ENCODE peak calls at places on chromosome 2, in nine cellular contexts. J, D, G, F, Q, E, I, M and A are unnamed samples.

GRCh38 chr2:166106431-166107015 is 21.3 kb downstream of the SCN1A start:
- DNase-seq in J (peak), D (no peak), G (no peak), F (no peak), Q (no peak), E (no peak), I (no peak), M (no peak), A (peak)

GRCh38 chr2:23330214-23330613 is 54.8 kb upstream of the KLHL29 start:
- DNase-seq in J (peak), D (peak), G (no peak), F (no peak), Q (peak), E (peak), I (no peak), M (no peak), A (peak)

GRCh38 chr2:21866316-21866715 is 742.5 kb downstream of the TDRD15 start:
- DNase-seq in J (no peak), D (no peak), G (no peak), F (no peak), Q (no peak), E (no peak), I (no peak), M (no peak), A (no peak)

GRCh38 chr2:236744316-236745105 is 174.9 kb downstream of the ACKR3 start:
- DNase-seq in J (peak), D (peak), G (no peak), F (no peak), Q (no peak), E (peak), I (peak), M (no peak), A (no peak)

GRCh38 chr2:95314964-95315611 is 17.9 kb downstream of the KCNIP3 start:
- DNase-seq in J (peak), D (peak), G (no peak), F (no peak), Q (peak), E (peak), I (no peak), M (no peak), A (peak)

GRCh38 chr2:239668651-239669050 is 267.8 kb upstream of the HDAC4 start:
- DNase-seq in J (no peak), D (no peak), G (no peak), F (no peak), Q (no peak), E (no peak), I (no peak), M (no peak), A (no peak)

GRCh38 chr2:195756218-195756941 is 99.4 kb downstream of the SLC39A10 start:
- DNase-seq in J (no peak), D (peak), G (no peak), F (no peak), Q (no peak), E (peak), I (no peak), M (no peak), A (no peak)

GRCh38 chr2:151671198-151671597 is 63.1 kb downstream of the NEB start:
- DNase-seq in J (no peak), D (no peak), G (no peak), F (no peak), Q (no peak), E (no peak), I (no peak), M (no peak), A (no peak)

GRCh38 chr2:204973546-204974071 is 428.3 kb downstream of the PARD3B start:
- DNase-seq in J (no peak), D (no peak), G (no peak), F (no peak), Q (no peak), E (no peak), I (no peak), M (no peak), A (no peak)

GRCh38 chr2:129906139-129906860 is 73.2 kb upstream of the RAB6C start:
- DNase-seq in J (no peak), D (no peak), G (no peak), F (no peak), Q (no peak), E (no peak), I (no peak), M (no peak), A (no peak)

GRCh38 chr2:231613054-231613654 is 20.5 kb downstream of the TEX44 start:
- DNase-seq in J (no peak), D (peak), G (peak), F (no peak), Q (no peak), E (no peak), I (no peak), M (no peak), A (peak)

GRCh38 chr2:229416116-229416694 is 145.1 kb upstream of the PID1 start:
- DNase-seq in J (peak), D (peak), G (peak), F (peak), Q (no peak), E (peak), I (no peak), M (no peak), A (peak)

GRCh38 chr2:179237209-179237946 is 27.3 kb downstream of the SESTD1 start:
- DNase-seq in J (no peak), D (no peak), G (no peak), F (no peak), Q (no peak), E (no peak), I (no peak), M (no peak), A (no peak)

GRCh38 chr2:150679456-150680120 is 192.1 kb upstream of the RND3 start:
- DNase-seq in J (peak), D (peak), G (no peak), F (no peak), Q (no peak), E (peak), I (no peak), M (no peak), A (no peak)

GRCh38 chr2:196925768-196926561 is 542 bp downstream of the PGAP1 start:
- DNase-seq in J (peak), D (peak), G (peak), F (peak), Q (peak), E (peak), I (peak), M (peak), A (peak)